ENCODE peak calls at places on chromosomes 16 and 17, in five cellular contexts. O is spleen, C is sigmoid colon, Y is HCT116, W is GM12892. E is an unnamed sample.

GRCh38 chr17:13024526-13025263 is 6.9 kb upstream of the ELAC2 start:
- DNase-seq in O (peak; percentile 90), C (no peak), Y (no peak), W (peak; percentile 29), E (peak; percentile 73)

GRCh38 chr17:62888148-62888547 is 77.9 kb upstream of the TANC2 start:
- DNase-seq in O (no peak), C (no peak), Y (no peak), W (no peak), E (no peak)

GRCh38 chr17:83100853-83101391 is 21.5 kb downstream of the METRNL start:
- DNase-seq in O (no peak), C (no peak), Y (no peak), W (no peak), E (no peak)

GRCh38 chr16:85899444-85899843 is 482 bp downstream of the IRF8 start:
- DNase-seq in O (no peak), C (no peak), Y (no peak), W (no peak), E (peak; percentile 13)

GRCh38 chr17:48494335-48494734 is 36.5 kb downstream of the HOXB1 start:
- DNase-seq in O (no peak), C (no peak), Y (no peak), W (no peak), E (no peak)

GRCh38 chr17:57726213-57726612 is 18.9 kb downstream of the CCDC182 start:
- DNase-seq in O (no peak), C (no peak), Y (no peak), W (no peak), E (no peak)

GRCh38 chr17:40251576-40251975 is 32.5 kb downstream of the WIPF2 start:
- DNase-seq in O (no peak), C (peak; percentile 81), Y (peak; percentile 78), W (no peak), E (no peak)

GRCh38 chr17:48598727-48599126 is 5.1 kb upstream of the HOXB5 start:
- DNase-seq in O (no peak), C (no peak), Y (no peak), W (no peak), E (no peak)

GRCh38 chr17:2776589-2777241 is 19.5 kb upstream of the RAP1GAP2 start:
- DNase-seq in O (no peak), C (no peak), Y (no peak), W (no peak), E (no peak)

GRCh38 chr17:5793899-5794298 is 209.6 kb upstream of the NLRP1 start:
- DNase-seq in O (no peak), C (no peak), Y (no peak), W (no peak), E (no peak)

GRCh38 chr17:33785281-33785680 is 469.8 kb upstream of the CCL2 start:
- DNase-seq in O (no peak), C (no peak), Y (no peak), W (no peak), E (no peak)

GRCh38 chr17:78267257-78268073 is 36.0 kb downstream of the TMEM235 start:
- DNase-seq in O (no peak), C (no peak), Y (no peak), W (no peak), E (no peak)

GRCh38 chr16:86579268-86580062 is 1.1 kb downstream of the FOXL1 start:
- DNase-seq in O (no peak), C (no peak), Y (no peak), W (no peak), E (no peak)

GRCh38 chr16:69329369-69330285 is 761 bp downstream of the PDF start:
- DNase-seq in O (peak; percentile 89), C (peak; percentile 68), Y (no peak), W (peak; percentile 54), E (no peak)

GRCh38 chr17:74432484-74433391 is 850 bp downstream of the GPRC5C start:
- DNase-seq in O (no peak), C (no peak), Y (no peak), W (no peak), E (no peak)

GRCh38 chr16:13957197-13958078 is 37.5 kb downstream of the ERCC4 start:
- DNase-seq in O (no peak), C (peak; percentile 90), Y (peak; percentile 86), W (no peak), E (peak; percentile 56)

GRCh38 chr16:75924397-75924796 is 198.1 kb upstream of the CPHXL start:
- DNase-seq in O (no peak), C (no peak), Y (no peak), W (no peak), E (no peak)

GRCh38 chr17:78322327-78322857 is 37.5 kb downstream of the SOCS3 start:
- DNase-seq in O (no peak), C (no peak), Y (no peak), W (no peak), E (no peak)

GRCh38 chr16:88822281-88823040 is 10.7 kb upstream of the APRT start:
- DNase-seq in O (no peak), C (no peak), Y (no peak), W (no peak), E (no peak)

GRCh38 chr17:27657620-27658019 is 26.6 kb downstream of the LGALS9 start:
- DNase-seq in O (peak; percentile 41), C (no peak), Y (no peak), W (no peak), E (no peak)

GRCh38 chr16:82660078-82660645 is 33.4 kb downstream of the CDH13 start:
- DNase-seq in O (no peak), C (no peak), Y (no peak), W (no peak), E (no peak)

GRCh38 chr17:77492446-77493237 is 351.9 kb downstream of the SEC14L1 start:
- DNase-seq in O (peak; percentile 71), C (peak; percentile 65), Y (no peak), W (peak; percentile 14), E (no peak)

GRCh38 chr16:54266363-54266955 is 20.1 kb downstream of the IRX3 start:
- DNase-seq in O (no peak), C (no peak), Y (no peak), W (no peak), E (no peak)

GRCh38 chr17:73639322-73639721 is 4.9 kb downstream of the SDK2 start:
- DNase-seq in O (no peak), C (no peak), Y (no peak), W (no peak), E (peak; percentile 14)

GRCh38 chr17:73064084-73064938 is 28.2 kb downstream of the SLC39A11 start:
- DNase-seq in O (no peak), C (no peak), Y (no peak), W (no peak), E (peak; percentile 34)

GRCh38 chr17:13413001-13413400 is 188.7 kb downstream of the HS3ST3A1 start:
- DNase-seq in O (no peak), C (no peak), Y (no peak), W (no peak), E (no peak)

GRCh38 chr17:36844013-36844412 is 93.3 kb upstream of the LHX1 start:
- DNase-seq in O (no peak), C (no peak), Y (no peak), W (no peak), E (no peak)

GRCh38 chr17:36844601-36845000 is 92.7 kb upstream of the LHX1 start:
- DNase-seq in O (no peak), C (no peak), Y (no peak), W (no peak), E (no peak)

GRCh38 chr17:36840796-36841195 is 96.5 kb upstream of the LHX1 start:
- DNase-seq in O (no peak), C (no peak), Y (no peak), W (no peak), E (no peak)

GRCh38 chr17:36839256-36839655 is 98.0 kb upstream of the LHX1 start:
- DNase-seq in O (no peak), C (no peak), Y (no peak), W (no peak), E (no peak)

DNA sequence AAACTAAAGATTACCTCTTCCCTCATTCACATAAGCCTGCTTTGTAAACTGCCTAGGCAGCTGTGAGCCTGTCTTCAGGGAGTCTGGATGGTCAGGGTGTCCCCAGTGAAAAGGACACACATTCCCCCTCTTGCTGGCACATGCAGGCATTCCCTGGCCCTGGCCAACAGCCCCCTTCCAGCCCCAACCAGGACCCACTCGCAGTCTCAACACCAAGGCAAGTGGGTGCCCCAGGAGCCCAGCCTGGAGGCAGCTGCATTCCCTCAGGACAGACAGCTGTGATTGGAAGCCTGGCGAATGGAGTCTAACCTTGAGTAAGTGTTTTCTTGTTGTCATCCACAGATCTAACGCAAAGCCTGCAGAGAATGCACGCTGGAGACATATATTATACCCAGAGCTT is 95.0 kb upstream of the LHX1 start:
- DNase-seq in O (no peak), C (no peak), Y (no peak), W (no peak), E (no peak)
- TF ChIP-seq POLR2AphosphoS5 in O (no peak), C (no peak), Y (no peak), W (no peak), E (no peak)

GRCh38 chr17:16975744-16976625 is 4.1 kb upstream of the TNFRSF13B start:
- DNase-seq in O (no peak), C (no peak), Y (no peak), W (no peak), E (no peak)
- TF ChIP-seq POLR2A in O (no peak), C (no peak), Y (no peak), W (peak; percentile 66), E (no peak)

GRCh38 chr17:68033636-68034451 is 1.7 kb upstream of the KPNA2 start:
- DNase-seq in O (no peak), C (no peak), Y (peak; percentile 65), W (no peak), E (no peak)

GRCh38 chr17:68036304-68037147 is 991 bp downstream of the KPNA2 start:
- DNase-seq in O (no peak), C (no peak), Y (peak; percentile 36), W (no peak), E (no peak)

GRCh38 chr17:68035523-68036303 is at the start of gene KPNA2:
- DNase-seq in O (peak; percentile 95), C (peak; percentile 97), Y (peak; percentile 99), W (peak; percentile 89), E (peak; percentile 90)

GRCh38 chr17:68034452-68034776 is 1.1 kb upstream of the KPNA2 start:
- DNase-seq in O (no peak), C (no peak), Y (no peak), W (no peak), E (no peak)

DNA sequence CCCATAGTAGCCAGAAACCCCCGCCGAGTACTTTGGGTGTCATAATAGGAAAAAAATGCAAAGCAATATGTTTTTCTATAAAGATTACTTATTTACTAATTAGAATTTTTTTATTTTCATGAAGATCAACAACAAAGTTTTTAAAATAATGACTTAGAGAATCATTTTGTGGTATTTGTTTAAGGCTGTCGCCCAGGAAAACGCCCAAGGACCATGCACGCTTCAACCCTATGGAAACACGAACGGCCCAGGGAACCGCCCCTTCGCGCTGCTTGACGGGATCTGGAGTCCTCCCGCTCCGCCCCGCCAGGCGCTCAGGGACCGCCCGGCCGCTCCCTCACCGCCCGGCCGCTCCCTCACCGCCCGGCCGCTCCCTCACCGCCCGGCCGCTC is 408 bp upstream of the KPNA2 start:
- DNase-seq in O (peak; percentile 97), C (peak; percentile 96), Y (no peak), W (peak; percentile 78), E (peak; percentile 94)
- TF ChIP-seq POLR2AphosphoS5 in O (no peak), C (no peak), Y (no peak), W (no peak), E (no peak)

DNA sequence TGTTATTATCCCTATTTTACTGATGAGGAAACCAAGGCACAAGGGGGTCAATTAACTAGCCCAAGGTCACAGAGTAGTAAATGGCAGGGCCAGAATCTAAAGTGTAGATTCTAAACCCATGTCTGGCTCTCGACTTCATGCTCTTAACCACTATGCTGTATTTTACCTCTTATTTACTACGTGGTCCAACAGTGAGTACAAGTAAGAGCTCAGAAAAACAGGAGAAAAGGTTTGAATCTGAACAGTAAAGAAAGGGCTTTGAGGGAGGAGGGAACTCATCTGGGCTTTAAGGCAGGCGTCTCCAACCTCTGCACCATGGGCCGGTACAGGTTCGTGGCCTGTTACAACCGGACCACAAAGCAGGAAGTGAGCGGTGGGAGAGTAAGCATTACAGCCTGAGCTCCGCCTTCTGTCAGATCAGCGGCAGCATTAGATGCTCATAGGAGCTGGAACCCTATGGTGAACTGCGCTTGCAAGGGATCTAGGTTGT is 62.9 kb downstream of the SMURF2 start:
- DNase-seq in O (peak; percentile 87), C (no peak), Y (no peak), W (no peak), E (peak; percentile 32)
- TF ChIP-seq POLR2A in O (no peak), C (no peak), Y (no peak), W (peak; percentile 52), E (no peak)